ENCODE peak calls at places on chromosomes 6 and 20, in five cellular contexts. M is bronchial epithelial cell; L is CD4-positive, CD25-positive, alpha-beta regulatory T cell; I is tibial nerve; Z is aorta. S is an unnamed sample.

GRCh38 chr6:18155864-18156396 is 708 bp downstream of the KDM1B start:
- DNase-seq in L (peak; percentile 55), I (peak; percentile 24), M (peak; percentile 95), Z (peak; percentile 65), S (peak; percentile 77)

GRCh38 chr20:8431538-8432434 is 299.7 kb downstream of the PLCB1 start:
- DNase-seq in Z (no peak), M (no peak), L (no peak), I (peak; percentile 18), S (no peak)

GRCh38 chr6:90401933-90402830 is 105.5 kb upstream of the BACH2 start:
- DNase-seq in L (peak; percentile 89), M (peak; percentile 7), Z (no peak), I (no peak), S (no peak)

GRCh38 chr6:92577077-92577719 is 842.2 kb downstream of the EPHA7 start:
- DNase-seq in M (no peak), Z (no peak), I (no peak), L (no peak), S (no peak)

GRCh38 chr6:43768983-43769525 is 957 bp upstream of the VEGFA start:
- DNase-seq in L (peak; percentile 16), I (no peak), Z (peak; percentile 92), M (no peak), S (no peak)

GRCh38 chr6:27720607-27721580 is 191.3 kb downstream of the OR2B2 start:
- DNase-seq in I (no peak), M (peak; percentile 82), L (peak; percentile 51), Z (no peak), S (no peak)

GRCh38 chr20:46928580-46929132 is 34.0 kb downstream of the EYA2 start:
- DNase-seq in I (peak; percentile 61), Z (peak; percentile 59), M (no peak), L (no peak), S (no peak)

GRCh38 chr6:45185403-45186251 is 142.5 kb upstream of the RUNX2 start:
- DNase-seq in M (no peak), I (no peak), L (peak; percentile 73), Z (no peak), S (no peak)

GRCh38 chr6:166763606-166764472 is 136.8 kb upstream of the RPS6KA2 start:
- DNase-seq in Z (no peak), M (no peak), I (no peak), L (no peak), S (no peak)

GRCh38 chr6:292506-293184 is 358 bp downstream of the DUSP22 start:
- DNase-seq in L (peak; percentile 94), Z (peak; percentile 89), M (peak; percentile 48), I (peak; percentile 74), S (peak; percentile 83)

GRCh38 chr6:139029470-139030210 is 1.1 kb downstream of the ABRACL start:
- DNase-seq in Z (peak; percentile 83), L (peak; percentile 31), M (no peak), I (peak; percentile 49), S (peak; percentile 79)

GRCh38 chr6:31794294-31794865 is 1.2 kb downstream of the VARS1 start:
- DNase-seq in M (peak; percentile 35), I (no peak), L (peak; percentile 35), Z (no peak), S (no peak)

GRCh38 chr6:83867527-83868161 is 8.2 kb downstream of the CYB5R4 start:
- DNase-seq in I (peak; percentile 34), M (peak; percentile 98), Z (peak; percentile 83), L (peak; percentile 46), S (no peak)

GRCh38 chr20:51446656-51447055 is 95.9 kb downstream of the NFATC2 start:
- DNase-seq in Z (no peak), I (no peak), L (no peak), M (peak; percentile 37), S (no peak)

DNA sequence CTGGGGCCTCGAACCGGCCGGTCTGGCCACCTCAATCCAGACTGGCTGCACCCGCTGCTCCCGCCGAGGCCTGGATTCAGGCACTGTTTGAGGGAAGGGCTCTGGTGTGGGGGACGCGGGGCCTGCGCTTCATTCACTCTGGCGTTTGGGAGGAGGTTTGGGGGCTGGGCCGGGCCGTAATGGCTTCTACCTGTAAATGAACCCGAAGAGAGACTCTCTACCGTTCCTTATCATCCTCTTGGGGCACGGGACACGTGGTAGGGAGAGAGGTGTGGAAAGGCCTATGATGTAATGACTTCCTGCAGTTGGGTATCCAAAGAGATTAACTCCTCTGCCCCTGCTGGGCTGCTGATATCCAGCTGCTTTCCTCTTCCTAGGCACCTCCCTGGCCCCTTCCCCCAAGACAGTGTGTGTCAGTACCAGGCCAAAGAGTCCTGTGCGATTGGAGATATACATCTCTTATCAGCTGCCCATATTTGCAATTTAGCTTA is 1.8 kb downstream of the FOXO3 start:
- DNase-seq in L (no peak), Z (peak; percentile 62), M (peak; percentile 90), I (peak; percentile 85), S (peak; percentile 87)
- H3K4me3 ChIP-seq in L (peak overlapping the region; percentile 26), Z (peak overlapping the region; percentile 81), M (peak overlapping the region; percentile 55), I (peak overlapping the region; percentile 92), S (peak overlapping the region; percentile 92)

DNA sequence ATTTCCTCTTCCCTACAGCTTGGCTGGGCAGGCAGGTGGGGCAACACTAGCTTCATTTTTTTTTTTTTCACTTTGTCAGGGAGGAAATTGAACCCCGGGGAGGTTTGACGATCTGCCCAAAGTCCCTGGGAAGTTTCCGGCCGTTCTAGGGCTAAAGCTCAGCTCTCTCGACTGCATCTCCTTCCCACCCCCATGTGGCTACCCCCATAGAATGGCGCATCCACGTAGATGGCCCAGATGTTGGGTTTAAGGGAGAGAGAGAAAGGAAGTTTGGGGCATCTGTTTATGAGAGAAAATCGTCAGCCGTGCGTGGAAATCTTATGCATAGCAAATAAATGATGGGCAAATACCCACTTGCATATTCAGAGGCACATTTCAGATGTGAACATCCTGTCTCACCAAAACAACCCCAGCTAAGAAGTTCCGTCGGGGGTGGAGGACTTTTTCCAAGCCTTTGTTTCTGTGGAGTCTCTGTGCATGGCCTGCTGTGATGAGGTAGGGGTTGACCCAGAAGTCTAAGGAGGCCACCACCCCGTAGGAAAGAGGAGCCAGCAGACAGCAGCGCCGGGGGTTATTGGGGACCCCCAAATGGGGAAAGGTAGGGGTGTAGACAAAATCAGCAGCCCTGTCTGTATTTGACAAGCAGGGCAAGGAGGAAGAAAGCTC is 40.5 kb upstream of the ZNF831 start:
- DNase-seq in L (peak; percentile 73), M (no peak), I (no peak), Z (no peak), S (peak; percentile 26)
- H3K4me3 ChIP-seq in L (peak overlapping the region; percentile 78), M (no peak overlapping the region), I (no peak overlapping the region), Z (no peak overlapping the region), S (no peak overlapping the region)

GRCh38 chr6:37584654-37585522 is 85.2 kb upstream of the CCDC167 start:
- DNase-seq in I (no peak), M (no peak), Z (no peak), L (no peak), S (no peak)
- H3K4me3 ChIP-seq in I (no peak overlapping the region), M (no peak overlapping the region), Z (no peak overlapping the region), L (no peak overlapping the region), S (no peak overlapping the region)

DNA sequence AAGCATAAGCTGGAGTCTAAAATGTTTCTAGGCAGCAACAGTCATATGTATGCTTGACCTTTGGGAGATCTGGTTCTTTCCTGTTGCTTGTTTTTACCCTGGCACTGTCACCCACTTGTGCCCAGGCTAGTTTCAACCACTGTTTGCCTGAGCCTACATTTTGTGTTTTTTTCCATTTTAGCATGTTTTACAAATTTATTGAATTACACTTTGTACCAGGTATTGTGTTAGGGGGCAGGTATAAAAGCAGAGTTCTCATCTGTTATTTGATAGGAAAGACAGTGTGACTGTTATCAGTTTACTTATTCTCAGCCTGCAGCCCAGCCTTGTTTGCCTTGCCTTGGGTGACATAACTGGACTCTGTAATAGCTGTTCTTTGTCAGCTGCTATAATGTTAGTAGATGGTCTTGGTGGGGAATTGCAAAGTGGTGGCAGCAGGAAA is 147.0 kb downstream of the CDKAL1 start:
- DNase-seq in L (no peak), Z (no peak), I (no peak), M (no peak), S (no peak)
- H3K4me3 ChIP-seq in L (no peak overlapping the region), Z (no peak overlapping the region), I (no peak overlapping the region), M (no peak overlapping the region), S (no peak overlapping the region)

GRCh38 chr6:54846857-54847721 is 518 bp downstream of the FAM83B start:
- DNase-seq in M (peak; percentile 26), L (no peak), Z (no peak), I (no peak), S (no peak)

GRCh38 chr6:54846243-54846856 is at the start of gene FAM83B:
- DNase-seq in Z (peak; percentile 44), I (no peak), M (peak; percentile 96), L (no peak), S (no peak)

GRCh38 chr6:54850061-54850460 is 3.5 kb downstream of the FAM83B start:
- DNase-seq in L (no peak), I (no peak), Z (no peak), M (no peak), S (no peak)

DNA sequence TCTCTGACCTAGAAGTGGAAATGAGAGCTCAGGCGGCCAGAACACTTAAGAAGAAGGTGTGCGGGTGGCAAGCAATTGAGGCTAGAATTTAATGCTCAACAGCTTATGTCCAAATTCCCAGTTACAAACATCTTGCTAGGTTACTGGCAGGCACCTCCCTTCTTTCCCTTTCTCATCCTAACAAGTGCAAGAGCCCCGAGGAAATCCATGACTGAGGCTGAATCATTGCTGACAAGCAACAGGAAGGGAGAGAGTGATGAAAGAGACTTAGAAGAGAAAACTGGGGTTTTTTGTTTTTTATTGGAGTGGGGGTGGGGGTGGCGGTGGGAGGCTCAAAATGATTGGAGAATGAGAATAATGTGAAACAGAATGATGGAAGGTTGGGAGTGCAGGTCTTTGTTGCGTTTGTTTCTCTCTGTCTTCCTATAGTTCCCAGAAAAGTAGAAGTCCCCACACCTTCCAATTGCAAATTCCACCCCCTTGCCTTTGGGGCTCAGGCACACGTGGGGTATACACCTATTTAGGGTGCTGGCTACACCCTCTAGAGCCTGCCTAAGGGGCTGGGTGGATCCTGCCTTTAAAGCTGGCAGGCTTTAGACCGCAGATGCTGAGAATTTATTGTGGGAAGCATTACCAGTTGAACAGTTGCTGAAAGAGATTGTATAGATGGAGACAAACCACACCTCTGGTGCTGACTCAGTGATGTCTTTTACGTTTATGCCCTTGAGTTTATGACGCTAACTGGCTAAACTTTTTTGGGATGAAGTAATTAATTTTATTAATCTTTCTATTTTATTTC is 1.4 kb downstream of the FAM83B start:
- DNase-seq in Z (no peak), I (no peak), L (no peak), M (peak; percentile 97), S (no peak)
- H3K4me3 ChIP-seq in Z (no peak overlapping the region), I (no peak overlapping the region), L (no peak overlapping the region), M (peak overlapping the region; percentile 74), S (no peak overlapping the region)

GRCh38 chr6:11230158-11231107 is 2.0 kb downstream of the NEDD9 start:
- DNase-seq in I (no peak), M (peak; percentile 70), Z (no peak), L (no peak), S (no peak)
- H3K4me3 ChIP-seq in I (peak overlapping the region; percentile 43), M (peak overlapping the region; percentile 68), Z (peak overlapping the region; percentile 96), L (peak overlapping the region; percentile 95), S (peak overlapping the region; percentile 89)

DNA sequence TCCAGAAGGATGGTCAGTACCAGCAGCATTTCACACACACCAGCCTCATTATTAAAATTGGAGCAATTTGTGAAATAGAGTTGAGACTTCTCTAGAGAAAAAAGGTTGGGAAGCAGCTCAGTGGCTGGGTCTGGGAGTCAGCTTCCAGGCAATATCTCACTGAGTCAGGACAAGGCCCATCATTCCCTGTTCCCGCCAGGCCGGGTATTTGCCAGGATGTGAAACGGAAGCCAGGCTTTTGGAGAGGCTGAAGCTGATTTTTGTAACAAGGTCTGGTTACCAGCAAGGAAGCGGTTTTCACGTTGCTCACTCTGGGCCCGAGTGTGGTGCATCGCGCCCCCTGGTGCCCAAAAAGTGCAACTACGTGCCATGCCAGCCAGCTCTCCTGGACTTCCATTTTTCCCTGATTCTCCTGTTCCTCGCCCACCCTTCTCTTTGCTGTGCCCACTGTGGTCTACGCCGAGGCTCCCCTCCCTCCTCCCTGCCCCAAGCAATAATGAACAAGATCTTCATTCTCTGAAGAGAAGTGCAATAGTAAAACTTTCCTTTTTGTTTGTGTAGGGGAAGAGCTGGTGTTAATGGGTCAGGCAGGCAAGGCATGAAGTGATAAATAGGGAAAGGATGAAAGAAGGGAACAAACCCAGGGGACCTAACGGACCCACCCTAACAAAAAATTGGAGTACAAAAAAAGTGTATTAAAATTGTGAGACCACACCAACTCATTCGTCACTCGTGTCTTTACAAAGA is 67.1 kb downstream of the ZBTB2 start:
- DNase-seq in M (peak; percentile 74), I (peak; percentile 85), L (peak; percentile 67), Z (peak; percentile 89), S (peak; percentile 95)
- H3K4me3 ChIP-seq in M (no peak overlapping the region), I (no peak overlapping the region), L (no peak overlapping the region), Z (no peak overlapping the region), S (peak overlapping the region; percentile 82)

S was measured in coronary artery.